ENCODE peak calls at places on chromosomes 5 and 9, in five cellular contexts. Y is GM10248, Z is erythroblast, C is NCI-H1930, B is upper lobe of right lung. X is an unnamed sample.

GRCh38 chr9:98365227-98365669 is 109.8 kb upstream of the TBC1D2 start:
- DNase-seq in Y (peak; percentile 11), Z (peak; percentile 51), C (no peak), B (no peak), X (no peak)

GRCh38 chr9:37926737-37927590 is 23.0 kb upstream of the SLC25A51 start:
- DNase-seq in Y (no peak), Z (no peak), C (no peak), B (no peak), X (no peak)

GRCh38 chr9:16705121-16705604 is 165.3 kb downstream of the BNC2 start:
- DNase-seq in Y (no peak), Z (no peak), C (no peak), B (peak; percentile 76), X (peak; percentile 98)

GRCh38 chr5:40866844-40867243 is 25.7 kb downstream of the CARD6 start:
- DNase-seq in Y (no peak), Z (no peak), C (no peak), B (no peak), X (no peak)

GRCh38 chr5:1026700-1027621 is 18.4 kb downstream of the NKD2 start:
- DNase-seq in Y (no peak), Z (no peak), C (no peak), B (no peak), X (no peak)

GRCh38 chr5:175195698-175196656 is 248.0 kb downstream of the DRD1 start:
- DNase-seq in Y (no peak), Z (peak; percentile 6), C (peak; percentile 1), B (no peak), X (no peak)

GRCh38 chr5:131466171-131466766 is 168.8 kb downstream of the RAPGEF6 start:
- DNase-seq in Y (no peak), Z (no peak), C (no peak), B (no peak), X (peak; percentile 2)

GRCh38 chr5:84017704-84018240 is 297.1 kb upstream of the HAPLN1 start:
- DNase-seq in Y (no peak), Z (no peak), C (no peak), B (no peak), X (no peak)

GRCh38 chr5:123007292-123007691 is 29.2 kb downstream of the PPIC start:
- DNase-seq in Y (no peak), Z (no peak), C (no peak), B (no peak), X (no peak)

GRCh38 chr9:34826999-34827538 is 117.1 kb upstream of the CCL21 start:
- DNase-seq in Y (no peak), Z (no peak), C (no peak), B (no peak), X (no peak)

GRCh38 chr5:158406884-158407790 is 548.2 kb upstream of the CLINT1 start:
- DNase-seq in Y (no peak), Z (no peak), C (no peak), B (no peak), X (no peak)

X was measured in Caki2.